ENCODE peak calls at places on chromosomes 13 and 19, in eight cellular contexts. Y is A549, W is NCI-H2171, Z is A673, E is esophagus squamous epithelium, K is astrocyte of the cerebellum, O is HL-60, A is mucosa of descending colon. M is an unnamed sample.

GRCh38 chr19:35240322-35240721 is 8.5 kb upstream of the LSR start:
- DNase-seq in Y (no peak), K (no peak), W (no peak), Z (no peak), O (peak; percentile 23), A (no peak), E (no peak), M (no peak)

GRCh38 chr19:50629801-50630200 is 9.9 kb downstream of the SYT3 start:
- DNase-seq in A (no peak), Y (no peak), Z (no peak), O (no peak), E (no peak), K (no peak), W (no peak), M (no peak)

GRCh38 chr13:102373221-102373620 is 28.6 kb downstream of the FGF14 start:
- DNase-seq in W (no peak), Z (no peak), A (no peak), E (no peak), O (no peak), Y (no peak), K (no peak), M (no peak)

GRCh38 chr13:113393226-113393571 is 29.3 kb upstream of the GRTP1 start:
- DNase-seq in E (no peak), O (no peak), A (no peak), K (no peak), W (no peak), Y (no peak), Z (no peak), M (peak; percentile 59)

GRCh38 chr13:37870895-37871550 is 1.5 kb upstream of the TRPC4 start:
- DNase-seq in Z (peak; percentile 48), Y (no peak), K (peak; percentile 68), O (no peak), A (no peak), E (no peak), W (no peak), M (no peak)

GRCh38 chr19:13621413-13621812 is 115.1 kb upstream of the CACNA1A start:
- DNase-seq in O (no peak), Y (peak; percentile 32), A (no peak), E (no peak), K (peak; percentile 75), W (no peak), Z (peak; percentile 52), M (no peak)

GRCh38 chr19:1826557-1827521 is 14.8 kb upstream of the ATP8B3 start:
- DNase-seq in W (no peak), O (no peak), Y (peak; percentile 36), K (no peak), Z (no peak), E (no peak), A (peak; percentile 62), M (no peak)

GRCh38 chr19:42255766-42256750 is 1.1 kb upstream of the ERF start:
- DNase-seq in E (no peak), W (peak; percentile 33), Z (peak; percentile 78), Y (peak; percentile 80), K (no peak), A (peak; percentile 76), O (no peak), M (peak; percentile 73)

GRCh38 chr13:60509601-60510386 is 112.8 kb downstream of the TDRD3 start:
- DNase-seq in W (no peak), Z (no peak), A (no peak), O (no peak), K (no peak), Y (no peak), E (no peak), M (no peak)

GRCh38 chr19:47615230-47615629 is 6.3 kb downstream of the BICRA start:
- DNase-seq in Z (no peak), A (no peak), K (no peak), Y (no peak), E (no peak), W (no peak), O (no peak), M (no peak)

GRCh38 chr13:75621147-75621546 is 15.0 kb upstream of the LMO7 start:
- DNase-seq in W (no peak), O (no peak), A (no peak), Z (peak; percentile 43), E (no peak), K (no peak), Y (no peak), M (no peak)

GRCh38 chr13:24713022-24713421 is 32.8 kb downstream of the ATP12A start:
- DNase-seq in Z (no peak), E (no peak), W (no peak), Y (no peak), K (no peak), A (no peak), O (no peak), M (no peak)